ENCODE peak calls at places on chromosome 12, in seven cellular contexts. W, C, I, T, B, X and Y are unnamed samples. For H3K4me1, the result is how much of the 10 kb centered on the place peaks cover.

GRCh38 chr12:39935275-39935674 is 170.6 kb downstream of the SLC2A13 start:
- DNase-seq in W (no peak), C (no peak), I (no peak), T (no peak), B (no peak), X (no peak), Y (no peak)

GRCh38 chr12:124190301-124191023 is 104.4 kb upstream of the RFLNA start:
- DNase-seq in W (no peak), C (no peak), I (no peak), T (no peak), B (no peak), X (no peak), Y (no peak)

GRCh38 chr12:130227641-130228040 is 65.4 kb downstream of the FZD10 start:
- DNase-seq in W (no peak), C (no peak), I (no peak), T (no peak), B (no peak), X (no peak), Y (no peak)

GRCh38 chr12:1531654-1532366 is 62.6 kb downstream of the FBXL14 start:
- DNase-seq in W (peak), C (no peak), I (no peak), T (no peak), B (no peak), X (no peak), Y (no peak)

GRCh38 chr12:64665506-64665905 is 55.2 kb downstream of the RASSF3 start:
- DNase-seq in W (peak), C (no peak), I (no peak), T (no peak), B (no peak), X (peak), Y (peak)

GRCh38 chr12:84128117-84128991 is 784.2 kb downstream of the SLC6A15 start:
- DNase-seq in W (no peak), C (no peak), I (no peak), T (no peak), B (no peak), X (no peak), Y (no peak)

GRCh38 chr12:109944975-109945374 is 44.9 kb downstream of the TCHP start:
- DNase-seq in W (no peak), C (peak), I (no peak), T (no peak), B (no peak), X (no peak), Y (no peak)

GRCh38 chr12:43835264-43835655 is 621 bp upstream of the TMEM117 start:
- DNase-seq in W (peak), C (no peak), I (no peak), T (no peak), B (no peak), X (no peak), Y (no peak)

GRCh38 chr12:9957834-9958233 is 13.4 kb upstream of the CLEC12A start:
- DNase-seq in W (peak), C (no peak), I (no peak), T (no peak), B (no peak), X (no peak), Y (no peak)

DNA sequence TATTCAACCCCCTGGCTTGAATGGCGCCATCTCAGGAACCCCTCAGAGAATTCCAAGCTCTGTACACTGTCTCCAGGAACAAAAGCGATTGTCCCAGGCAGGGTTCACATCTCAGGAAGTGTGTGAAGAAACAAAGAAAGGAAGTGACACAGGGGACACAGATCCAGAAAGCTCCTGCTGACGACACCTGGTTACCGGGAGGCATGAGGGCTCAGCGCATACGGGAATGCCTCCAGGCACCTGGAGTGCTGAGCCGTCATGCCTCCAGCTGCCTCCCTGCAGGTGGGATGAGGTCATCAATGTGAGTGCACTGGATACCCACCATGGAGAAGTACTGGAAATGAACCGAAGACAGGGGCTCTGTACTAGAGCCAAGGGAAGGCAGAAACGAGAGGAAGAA is 45.5 kb downstream of the PITPNM2 start:
- DNase-seq in W (no peak), C (no peak), I (no peak), T (no peak), B (no peak), X (no peak), Y (no peak)
- H3K4me1 ChIP-seq in W (under half), C (half or more), I (under half), T (under half), B (under half), X (under half), Y (under half)

GRCh38 chr12:49059063-49059384 is 1.6 kb downstream of the KMT2D start:
- DNase-seq in W (no peak), C (peak), I (no peak), T (no peak), B (no peak), X (no peak), Y (no peak)
- H3K4me1 ChIP-seq in W (under half), C (half or more), I (under half), T (under half), B (under half), X (under half), Y (half or more)

GRCh38 chr12:108717243-108717642 is 14.1 kb downstream of the CORO1C start:
- DNase-seq in W (no peak), C (no peak), I (no peak), T (no peak), B (no peak), X (no peak), Y (no peak)
- H3K4me1 ChIP-seq in W (under half), C (half or more), I (under half), T (under half), B (half or more), X (under half), Y (under half)

DNA sequence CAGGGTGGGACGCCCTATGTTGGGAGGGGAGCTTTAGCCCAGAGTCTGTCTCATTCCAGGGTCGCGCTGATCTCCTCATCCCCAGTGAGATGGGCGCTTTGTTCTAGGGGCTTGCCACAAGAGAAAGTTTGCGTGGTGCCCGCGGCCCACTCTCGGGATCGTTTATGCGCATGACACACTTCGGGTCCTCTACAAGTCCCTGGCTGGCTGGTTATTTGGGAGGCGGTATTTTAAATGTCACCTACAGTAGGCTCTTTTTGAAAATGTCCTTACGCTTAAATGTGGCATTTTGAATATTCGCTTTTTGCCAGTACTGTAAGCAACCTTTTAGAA is 541 bp downstream of the GOLT1B start:
- DNase-seq in W (peak), C (peak), I (no peak), T (peak), B (peak), X (peak), Y (peak)
- H3K4me1 ChIP-seq in W (under half), C (half or more), I (under half), T (under half), B (under half), X (under half), Y (under half)

DNA sequence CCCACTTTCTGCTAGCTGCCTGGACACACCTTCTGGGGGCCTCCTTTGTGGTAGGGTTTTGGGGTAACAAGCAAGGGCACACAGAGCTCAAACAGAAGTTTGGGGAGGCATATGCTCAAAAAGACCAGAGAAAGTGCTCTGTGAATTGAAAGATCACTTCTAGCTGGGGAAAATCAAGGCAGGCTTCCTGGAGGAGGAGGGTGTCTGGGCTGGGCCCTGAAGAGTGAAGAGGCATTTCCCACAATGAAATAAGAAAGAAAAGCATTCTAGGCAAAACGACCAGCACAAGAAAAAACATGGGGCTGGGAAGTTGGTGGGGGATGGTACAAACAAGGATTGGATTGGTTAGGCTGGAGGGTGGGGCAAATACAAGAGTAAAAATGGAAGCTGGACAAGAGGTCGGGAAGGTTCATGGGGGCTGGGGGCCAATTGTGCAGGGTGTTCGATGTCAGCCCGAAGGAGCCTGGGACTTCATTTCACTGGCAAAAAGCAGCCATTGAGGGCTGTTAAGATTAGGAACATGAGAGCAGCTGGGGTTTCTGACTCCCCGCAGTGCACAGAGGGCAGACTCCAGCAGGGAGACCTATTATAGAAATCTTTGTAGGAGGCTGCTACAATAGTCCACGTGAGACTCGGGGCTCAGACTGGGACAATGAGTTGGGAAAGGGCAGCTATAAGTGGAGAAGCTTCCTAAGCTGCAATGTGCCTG is 51.5 kb upstream of the CMKLR1 start:
- DNase-seq in W (no peak), C (no peak), I (no peak), T (no peak), B (no peak), X (no peak), Y (no peak)
- H3K4me1 ChIP-seq in W (under half), C (under half), I (under half), T (under half), B (under half), X (under half), Y (under half)

GRCh38 chr12:31876568-31877424 is 82.4 kb upstream of the RESF1 start:
- DNase-seq in W (no peak), C (peak), I (no peak), T (no peak), B (peak), X (no peak), Y (no peak)
- H3K4me1 ChIP-seq in W (under half), C (under half), I (under half), T (under half), B (under half), X (under half), Y (under half)

DNA sequence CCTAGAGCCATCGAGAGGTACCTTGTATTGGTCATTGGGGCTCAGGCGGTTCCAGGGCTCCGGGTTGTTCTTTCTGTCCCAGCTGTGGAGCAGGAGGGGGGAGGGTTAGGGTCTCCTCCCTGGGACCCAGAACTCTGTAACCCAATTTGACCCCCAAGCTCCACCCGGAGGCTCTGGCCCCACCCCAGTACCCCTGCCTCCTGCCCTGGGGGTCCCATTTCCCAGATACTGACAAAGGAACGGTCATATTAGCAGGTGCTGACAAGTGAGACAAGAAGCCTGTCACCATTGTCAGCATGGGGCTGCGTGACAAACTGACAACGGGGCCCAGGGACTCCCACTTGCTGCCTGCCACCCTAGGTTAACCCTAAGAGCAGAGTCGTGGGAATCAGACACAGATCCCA is 6.2 kb downstream of the SHMT2 start:
- DNase-seq in W (no peak), C (no peak), I (no peak), T (no peak), B (no peak), X (no peak), Y (peak)
- H3K4me1 ChIP-seq in W (under half), C (under half), I (under half), T (under half), B (under half), X (under half), Y (half or more)

GRCh38 chr12:104477812-104478388 is 21.2 kb downstream of the CHST11 start:
- DNase-seq in W (no peak), C (no peak), I (no peak), T (no peak), B (no peak), X (no peak), Y (no peak)
- H3K4me1 ChIP-seq in W (under half), C (under half), I (under half), T (under half), B (under half), X (under half), Y (under half)